ENCODE peak calls at places on chromosomes 1 and 21, in five cellular contexts. M, Z, I, Y and H are unnamed samples.

GRCh38 chr1:180551997-180552396 is 6.8 kb upstream of the OVAAL start:
- DNase-seq in I (no peak), M (no peak), Y (no peak), Z (no peak), H (no peak)

GRCh38 chr1:28954126-28954525 is 39.8 kb downstream of the EPB41 start:
- DNase-seq in M (no peak), Y (no peak), Z (no peak), I (no peak), H (no peak)

GRCh38 chr1:32331549-32331948 is 4.5 kb downstream of the MARCKSL1 start:
- DNase-seq in I (no peak), Y (no peak), Z (no peak), M (no peak), H (no peak)

GRCh38 chr1:36115931-36116330 is 9.1 kb downstream of the COL8A2 start:
- DNase-seq in Z (peak; percentile 28), Y (no peak), I (no peak), M (no peak), H (no peak)

GRCh38 chr1:181643631-181644030 is 160.3 kb downstream of the CACNA1E start:
- DNase-seq in I (no peak), Z (no peak), M (no peak), Y (no peak), H (no peak)

GRCh38 chr1:91606546-91607078 is 106.0 kb downstream of the CDC7 start:
- DNase-seq in M (no peak), Z (no peak), Y (no peak), I (no peak), H (no peak)

GRCh38 chr1:244735854-244736561 is 83.1 kb downstream of the DESI2 start:
- DNase-seq in Y (no peak), I (peak; percentile 56), Z (no peak), M (no peak), H (no peak)

GRCh38 chr1:89809556-89809955 is 11.3 kb upstream of the LRRC8D start:
- DNase-seq in Y (no peak), M (peak; percentile 54), Z (peak; percentile 61), I (no peak), H (no peak)

GRCh38 chr1:52920791-52921291 is 699 bp downstream of the ECHDC2 start:
- DNase-seq in I (peak; percentile 46), Y (no peak), Z (no peak), M (peak; percentile 28), H (no peak)

GRCh38 chr1:203929741-203930309 is 68.4 kb downstream of the SNRPE start:
- DNase-seq in Z (no peak), Y (no peak), I (no peak), M (no peak), H (no peak)

GRCh38 chr1:85258536-85259117 is 835 bp downstream of the C1orf52 start:
- DNase-seq in M (no peak), I (no peak), Z (no peak), Y (peak; percentile 37), H (peak; percentile 29)

GRCh38 chr1:115782571-115783281 is 14.2 kb upstream of the CASQ2 start:
- DNase-seq in I (no peak), Y (no peak), Z (peak; percentile 45), M (peak; percentile 89), H (peak; percentile 69)

GRCh38 chr1:167238713-167239112 is 18.0 kb downstream of the POU2F1 start:
- DNase-seq in M (no peak), I (no peak), Z (no peak), Y (no peak), H (no peak)

GRCh38 chr1:164704954-164705353 is 146.0 kb downstream of the PBX1 start:
- DNase-seq in I (no peak), Z (no peak), M (no peak), Y (no peak), H (no peak)

GRCh38 chr1:217322834-217323233 is 308.1 kb downstream of the GPATCH2 start:
- DNase-seq in Y (no peak), I (no peak), Z (no peak), M (no peak), H (no peak)

GRCh38 chr1:63892632-63893395 is 119.0 kb downstream of the ROR1 start:
- DNase-seq in M (peak; percentile 73), I (no peak), Y (no peak), Z (peak; percentile 76), H (no peak)

GRCh38 chr1:32701421-32701911 is 1.1 kb downstream of the SYNC start:
- DNase-seq in M (peak; percentile 49), Y (no peak), I (no peak), Z (no peak), H (no peak)

GRCh38 chr1:15218287-15219279 is 28.4 kb upstream of the FHAD1 start:
- DNase-seq in Z (peak; percentile 56), I (no peak), M (peak; percentile 78), Y (no peak), H (no peak)

GRCh38 chr1:221704291-221704690 is 37.6 kb downstream of the DUSP10 start:
- DNase-seq in Z (peak; percentile 57), M (no peak), Y (no peak), I (no peak), H (no peak)

GRCh38 chr1:223645903-223646302 is 19.6 kb downstream of the CAPN8 start:
- DNase-seq in Z (no peak), Y (no peak), M (no peak), I (no peak), H (no peak)

GRCh38 chr1:15965228-15965767 is 10.6 kb downstream of the ZBTB17 start:
- DNase-seq in I (no peak), Y (no peak), M (peak; percentile 63), Z (peak; percentile 79), H (no peak)

GRCh38 chr1:232655746-232656085 is 25.8 kb upstream of the SIPA1L2 start:
- DNase-seq in I (no peak), M (no peak), Y (no peak), Z (no peak), H (peak; percentile 92)

GRCh38 chr21:38839683-38840286 is 34.1 kb downstream of the ETS2 start:
- DNase-seq in Y (no peak), I (no peak), M (peak; percentile 97), Z (peak; percentile 94), H (peak; percentile 90)

GRCh38 chr1:15305366-15305765 is 58.3 kb downstream of the FHAD1 start:
- DNase-seq in I (no peak), Y (no peak), M (no peak), Z (peak; percentile 31), H (no peak)

GRCh38 chr1:59285691-59286090 is 11.2 kb upstream of the FGGY start:
- DNase-seq in Y (no peak), M (no peak), Z (peak; percentile 56), I (no peak), H (peak; percentile 29)

GRCh38 chr1:159214149-159214760 is 9.6 kb downstream of the ACKR1 start:
- DNase-seq in Y (no peak), Z (peak; percentile 28), M (peak; percentile 36), I (peak; percentile 55), H (peak; percentile 70)

GRCh38 chr1:214500349-214501055 is 50.9 kb downstream of the PTPN14 start:
- DNase-seq in I (no peak), Y (no peak), M (no peak), Z (peak; percentile 66), H (peak; percentile 71)

GRCh38 chr1:100627936-100628335 is 90.0 kb downstream of the GPR88 start:
- DNase-seq in M (no peak), I (no peak), Y (no peak), Z (peak; percentile 34), H (peak; percentile 83)

GRCh38 chr1:246971322-246971721 is 36.5 kb downstream of the ZNF695 start:
- DNase-seq in I (peak; percentile 73), M (peak; percentile 23), Z (peak; percentile 13), Y (no peak), H (peak; percentile 57)

GRCh38 chr1:206693029-206693428 is 8.3 kb downstream of the MAPKAPK2 start:
- DNase-seq in I (no peak), M (peak; percentile 85), Y (no peak), Z (peak; percentile 85), H (no peak)

GRCh38 chr1:206695751-206696150 is 11.0 kb downstream of the MAPKAPK2 start:
- DNase-seq in Z (no peak), M (no peak), Y (no peak), I (no peak), H (no peak)

GRCh38 chr1:206693592-206693991 is 8.9 kb downstream of the MAPKAPK2 start:
- DNase-seq in Z (peak; percentile 50), Y (no peak), M (peak; percentile 48), I (no peak), H (no peak)

GRCh38 chr1:206694551-206695124 is 9.9 kb downstream of the MAPKAPK2 start:
- DNase-seq in Y (peak; percentile 32), I (peak; percentile 70), Z (no peak), M (no peak), H (peak; percentile 65)

DNA sequence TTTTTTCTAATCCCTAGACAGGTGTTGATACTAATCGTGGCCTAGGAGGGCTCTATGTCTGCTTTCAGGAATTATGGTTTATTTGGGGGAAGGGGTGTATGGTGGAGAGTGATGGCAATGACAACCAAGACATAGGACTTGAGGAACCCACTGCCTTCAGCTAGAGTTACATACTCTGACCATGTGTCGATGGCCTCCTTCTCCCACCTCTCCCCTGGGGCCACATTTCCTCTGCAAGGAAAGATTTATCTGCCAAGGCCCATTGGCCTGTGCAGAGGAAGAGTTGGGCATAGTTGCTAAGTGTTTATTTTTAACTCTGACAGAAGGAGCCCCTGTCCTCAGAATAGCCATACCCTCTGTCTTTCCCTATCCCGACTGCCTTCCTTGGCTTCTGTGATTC is 9.4 kb downstream of the MAPKAPK2 start:
- DNase-seq in I (no peak), Z (no peak), Y (no peak), M (no peak), H (no peak)
- H2BK5ac ChIP-seq in I (no peak overlapping the region), Z (no peak overlapping the region), Y (no peak overlapping the region), M (no peak overlapping the region), H (no peak overlapping the region)

GRCh38 chr1:201889092-201889968 is 632 bp downstream of the SHISA4 start:
- DNase-seq in I (no peak), Z (no peak), M (no peak), Y (peak; percentile 17), H (no peak)

GRCh38 chr1:201887116-201887866 is 1.4 kb upstream of the SHISA4 start:
- DNase-seq in Z (no peak), I (no peak), M (no peak), Y (no peak), H (no peak)

GRCh38 chr1:201890223-201890622 is 1.5 kb downstream of the SHISA4 start:
- DNase-seq in Y (no peak), I (no peak), M (no peak), Z (no peak), H (no peak)

GRCh38 chr1:201886103-201886885 is 2.4 kb upstream of the SHISA4 start:
- DNase-seq in Y (no peak), I (no peak), M (no peak), Z (no peak), H (peak; percentile 43)

GRCh38 chr1:201888282-201889033 is at the start of gene SHISA4:
- DNase-seq in Z (peak; percentile 29), M (peak; percentile 73), Y (peak; percentile 23), I (peak; percentile 81), H (peak; percentile 53)
- H4K91ac ChIP-seq in Z (peak within 1 kb of the TSS; percentile 58), M (peak within 1 kb of the TSS; percentile 88), Y (peak within 1 kb of the TSS; percentile 44), I (no peak within 1 kb of the TSS), H (peak within 1 kb of the TSS; percentile 7)

GRCh38 chr1:17053071-17053684 is 654 bp downstream of the SDHB start:
- DNase-seq in Y (no peak), I (no peak), Z (no peak), M (no peak), H (no peak)
- H2BK5ac ChIP-seq in Y (peak overlapping the region; percentile 62), I (no peak overlapping the region), Z (peak overlapping the region; percentile 55), M (peak overlapping the region; percentile 36), H (no peak overlapping the region)

DNA sequence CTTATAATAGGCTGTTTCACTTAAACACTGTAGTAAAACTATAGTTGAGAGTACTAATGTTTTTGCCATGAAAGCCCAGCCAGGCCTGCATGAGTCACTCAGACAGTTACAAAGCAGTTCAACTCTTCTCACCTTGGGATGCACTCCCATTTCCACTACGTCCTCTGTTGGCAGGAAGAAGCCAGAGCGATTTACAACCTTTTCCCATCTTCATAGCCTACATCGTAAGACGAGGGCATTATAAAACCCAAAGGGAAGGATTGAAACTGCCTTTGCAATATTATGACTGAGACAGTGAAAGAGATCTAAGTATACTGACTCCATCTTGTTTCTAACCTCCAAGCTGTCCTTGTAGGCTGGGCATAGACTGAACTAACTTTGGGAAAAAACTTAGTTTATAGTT is 71.8 kb upstream of the CSF1 start:
- DNase-seq in Y (no peak), I (no peak), Z (peak; percentile 77), M (peak; percentile 70), H (no peak)
- H4K91ac ChIP-seq in Y (no peak overlapping the region), I (no peak overlapping the region), Z (no peak overlapping the region), M (no peak overlapping the region), H (no peak overlapping the region)